ENCODE peak calls at places on chromosome 14, in eight cellular contexts. One of them, this sample, is unnamed. For H3K4me1, the result is how much of the 10 kb centered on the place peaks cover.

GRCh38 chr14:101625336-101626097 is 64.2 kb downstream of the DIO3 start:
- DNase-seq in spleen: no peak
- DNase-seq in colonic mucosa: no peak
- DNase-seq in stomach: no peak
- DNase-seq in tibial artery: no peak
- DNase-seq in lower lobe of right lung: no peak
- DNase-seq in body of pancreas: no peak
- DNase-seq in HepG2: no peak
- DNase-seq in this sample: no peak

GRCh38 chr14:65164068-65164824 is 61.9 kb upstream of the MAX start:
- DNase-seq in spleen: no peak
- DNase-seq in colonic mucosa: peak
- DNase-seq in stomach: no peak
- DNase-seq in tibial artery: no peak
- DNase-seq in lower lobe of right lung: no peak
- DNase-seq in body of pancreas: peak
- DNase-seq in HepG2: peak
- DNase-seq in this sample: peak

GRCh38 chr14:65991124-65991523 is 495.0 kb upstream of the CCDC196 start:
- DNase-seq in spleen: no peak
- DNase-seq in colonic mucosa: no peak
- DNase-seq in stomach: no peak
- DNase-seq in tibial artery: no peak
- DNase-seq in lower lobe of right lung: no peak
- DNase-seq in body of pancreas: no peak
- DNase-seq in HepG2: no peak
- DNase-seq in this sample: no peak

GRCh38 chr14:20791199-20791996 is 10.3 kb downstream of the RNASE6 start:
- DNase-seq in spleen: no peak
- DNase-seq in colonic mucosa: no peak
- DNase-seq in stomach: no peak
- DNase-seq in tibial artery: no peak
- DNase-seq in lower lobe of right lung: no peak
- DNase-seq in body of pancreas: no peak
- DNase-seq in HepG2: no peak
- DNase-seq in this sample: no peak

GRCh38 chr14:102026934-102027333 is 59.9 kb downstream of the HSP90AA1 start:
- DNase-seq in spleen: no peak
- DNase-seq in colonic mucosa: no peak
- DNase-seq in stomach: no peak
- DNase-seq in tibial artery: no peak
- DNase-seq in lower lobe of right lung: no peak
- DNase-seq in body of pancreas: no peak
- DNase-seq in HepG2: no peak
- DNase-seq in this sample: no peak

GRCh38 chr14:39452680-39453079 is 20.4 kb upstream of the FBXO33 start:
- DNase-seq in spleen: no peak
- DNase-seq in colonic mucosa: no peak
- DNase-seq in stomach: no peak
- DNase-seq in tibial artery: no peak
- DNase-seq in lower lobe of right lung: no peak
- DNase-seq in body of pancreas: no peak
- DNase-seq in HepG2: no peak
- DNase-seq in this sample: no peak

GRCh38 chr14:104871145-104871655 is 6.1 kb downstream of the CEP170B start:
- DNase-seq in spleen: no peak
- DNase-seq in colonic mucosa: no peak
- DNase-seq in stomach: no peak
- DNase-seq in tibial artery: no peak
- DNase-seq in lower lobe of right lung: peak
- DNase-seq in body of pancreas: peak
- DNase-seq in HepG2: no peak
- DNase-seq in this sample: no peak

GRCh38 chr14:89013098-89013504 is 188.7 kb downstream of the TTC8 start:
- DNase-seq in spleen: no peak
- DNase-seq in colonic mucosa: peak
- DNase-seq in stomach: peak
- DNase-seq in tibial artery: no peak
- DNase-seq in lower lobe of right lung: no peak
- DNase-seq in body of pancreas: peak
- DNase-seq in HepG2: peak
- DNase-seq in this sample: peak

GRCh38 chr14:101315802-101316296 is 245.4 kb upstream of the DIO3 start:
- DNase-seq in spleen: no peak
- DNase-seq in colonic mucosa: no peak
- DNase-seq in stomach: no peak
- DNase-seq in tibial artery: no peak
- DNase-seq in lower lobe of right lung: no peak
- DNase-seq in body of pancreas: no peak
- DNase-seq in HepG2: no peak
- DNase-seq in this sample: no peak

GRCh38 chr14:104660597-104660996 is 28.8 kb upstream of the INF2 start:
- DNase-seq in spleen: peak
- DNase-seq in colonic mucosa: no peak
- DNase-seq in stomach: no peak
- DNase-seq in tibial artery: no peak
- DNase-seq in lower lobe of right lung: no peak
- DNase-seq in body of pancreas: no peak
- DNase-seq in HepG2: no peak
- DNase-seq in this sample: no peak

GRCh38 chr14:61388173-61388975 is 67.0 kb downstream of the PRKCH start:
- DNase-seq in spleen: no peak
- DNase-seq in colonic mucosa: no peak
- DNase-seq in stomach: no peak
- DNase-seq in tibial artery: no peak
- DNase-seq in lower lobe of right lung: no peak
- DNase-seq in body of pancreas: no peak
- DNase-seq in HepG2: no peak
- DNase-seq in this sample: peak

GRCh38 chr14:58918066-58918465 is 270.4 kb upstream of the DAAM1 start:
- DNase-seq in spleen: no peak
- DNase-seq in colonic mucosa: no peak
- DNase-seq in stomach: no peak
- DNase-seq in tibial artery: no peak
- DNase-seq in lower lobe of right lung: no peak
- DNase-seq in body of pancreas: no peak
- DNase-seq in HepG2: no peak
- DNase-seq in this sample: no peak

GRCh38 chr14:78725086-78725485 is 554.9 kb downstream of the NRXN3 start:
- DNase-seq in spleen: no peak
- DNase-seq in colonic mucosa: no peak
- DNase-seq in stomach: no peak
- DNase-seq in tibial artery: no peak
- DNase-seq in lower lobe of right lung: no peak
- DNase-seq in body of pancreas: no peak
- DNase-seq in HepG2: no peak
- DNase-seq in this sample: no peak

GRCh38 chr14:71933026-71933587 is 878 bp downstream of the RGS6 start:
- DNase-seq in spleen: no peak
- DNase-seq in colonic mucosa: no peak
- DNase-seq in stomach: no peak
- DNase-seq in tibial artery: no peak
- DNase-seq in lower lobe of right lung: no peak
- DNase-seq in body of pancreas: no peak
- DNase-seq in HepG2: no peak
- DNase-seq in this sample: peak

GRCh38 chr14:21025374-21026151 is 702 bp upstream of the NDRG2 start:
- DNase-seq in spleen: peak
- DNase-seq in colonic mucosa: peak
- DNase-seq in stomach: peak
- DNase-seq in tibial artery: peak
- DNase-seq in lower lobe of right lung: peak
- DNase-seq in body of pancreas: peak
- DNase-seq in HepG2: no peak
- DNase-seq in this sample: peak

GRCh38 chr14:56718312-56718711 is 92.0 kb downstream of the OTX2 start:
- DNase-seq in spleen: no peak
- DNase-seq in colonic mucosa: no peak
- DNase-seq in stomach: no peak
- DNase-seq in tibial artery: no peak
- DNase-seq in lower lobe of right lung: no peak
- DNase-seq in body of pancreas: no peak
- DNase-seq in HepG2: peak
- DNase-seq in this sample: no peak
- H3K27ac ChIP-seq in spleen: no peak
- H3K27ac ChIP-seq in colonic mucosa: no peak
- H3K27ac ChIP-seq in stomach: no peak
- H3K27ac ChIP-seq in tibial artery: no peak
- H3K27ac ChIP-seq in lower lobe of right lung: no peak
- H3K27ac ChIP-seq in body of pancreas: no peak
- H3K27ac ChIP-seq in HepG2: no peak
- H3K27ac ChIP-seq in this sample: no peak

DNA sequence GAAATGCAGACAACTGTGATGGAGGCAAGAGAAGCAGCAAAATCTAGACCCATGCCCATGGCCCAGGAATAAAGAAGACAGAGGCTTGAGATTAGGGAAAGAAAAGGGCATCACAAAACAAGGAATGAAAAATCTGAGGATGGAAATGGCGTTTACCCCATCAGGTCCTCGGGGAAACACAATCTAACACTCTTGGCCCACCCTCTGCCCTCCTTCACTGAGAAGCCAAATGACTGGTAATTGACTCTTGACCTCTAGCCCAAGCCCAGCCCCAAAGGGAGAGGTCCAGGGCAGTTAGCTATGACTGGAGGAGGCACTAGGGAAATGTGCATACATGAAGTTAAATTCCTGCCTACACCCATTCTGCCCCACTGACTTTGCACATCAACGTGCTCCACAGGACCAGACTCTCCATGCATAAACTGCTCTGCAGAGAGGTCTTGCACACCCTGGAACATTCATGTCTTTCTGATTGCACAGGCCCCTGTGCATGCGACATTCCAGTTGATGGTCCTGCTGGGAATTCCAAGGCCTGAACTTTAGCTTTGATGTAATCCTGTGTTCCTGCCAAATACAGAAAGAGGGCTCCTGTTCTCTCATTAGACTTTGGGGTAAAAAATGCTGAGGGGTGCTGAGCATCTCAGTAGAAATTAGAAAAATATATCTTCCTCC is 5.7 kb downstream of the ZFHX2 start:
- DNase-seq in spleen: no peak
- DNase-seq in colonic mucosa: no peak
- DNase-seq in stomach: no peak
- DNase-seq in tibial artery: no peak
- DNase-seq in lower lobe of right lung: no peak
- DNase-seq in body of pancreas: no peak
- DNase-seq in HepG2: peak
- DNase-seq in this sample: no peak
- H3K4me1 ChIP-seq in spleen: under half
- H3K4me1 ChIP-seq in colonic mucosa: under half
- H3K4me1 ChIP-seq in stomach: under half
- H3K4me1 ChIP-seq in tibial artery: under half
- H3K4me1 ChIP-seq in lower lobe of right lung: under half
- H3K4me1 ChIP-seq in body of pancreas: under half
- H3K4me1 ChIP-seq in HepG2: half or more
- H3K4me1 ChIP-seq in this sample: under half

DNA sequence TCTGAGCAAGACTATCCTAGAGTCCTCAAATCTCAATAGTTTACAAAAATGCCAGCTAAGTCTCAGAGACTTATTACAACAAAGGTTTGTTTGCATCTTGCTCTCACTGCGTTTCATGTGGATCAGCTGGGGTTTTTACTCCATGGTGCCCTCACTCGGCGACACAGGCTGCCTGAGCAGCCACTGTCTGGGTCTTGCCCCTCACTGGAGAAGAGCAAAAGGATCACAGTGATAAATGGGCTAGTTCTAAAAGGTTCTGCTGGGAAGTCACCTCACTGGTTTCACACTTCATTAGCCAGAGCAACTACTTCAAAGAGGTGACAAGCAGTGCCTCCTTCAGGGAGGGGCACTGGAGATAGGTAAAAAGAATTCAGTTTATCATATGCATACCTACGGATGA is 392.0 kb downstream of the RPL10L start:
- DNase-seq in spleen: no peak
- DNase-seq in colonic mucosa: no peak
- DNase-seq in stomach: no peak
- DNase-seq in tibial artery: no peak
- DNase-seq in lower lobe of right lung: no peak
- DNase-seq in body of pancreas: no peak
- DNase-seq in HepG2: no peak
- DNase-seq in this sample: no peak
- TF ChIP-seq CTCF in spleen: no peak
- TF ChIP-seq CTCF in colonic mucosa: no peak
- TF ChIP-seq CTCF in stomach: no peak
- TF ChIP-seq CTCF in tibial artery: no peak
- TF ChIP-seq CTCF in lower lobe of right lung: no peak
- TF ChIP-seq CTCF in body of pancreas: no peak
- TF ChIP-seq CTCF in HepG2: no peak
- TF ChIP-seq CTCF in this sample: no peak

DNA sequence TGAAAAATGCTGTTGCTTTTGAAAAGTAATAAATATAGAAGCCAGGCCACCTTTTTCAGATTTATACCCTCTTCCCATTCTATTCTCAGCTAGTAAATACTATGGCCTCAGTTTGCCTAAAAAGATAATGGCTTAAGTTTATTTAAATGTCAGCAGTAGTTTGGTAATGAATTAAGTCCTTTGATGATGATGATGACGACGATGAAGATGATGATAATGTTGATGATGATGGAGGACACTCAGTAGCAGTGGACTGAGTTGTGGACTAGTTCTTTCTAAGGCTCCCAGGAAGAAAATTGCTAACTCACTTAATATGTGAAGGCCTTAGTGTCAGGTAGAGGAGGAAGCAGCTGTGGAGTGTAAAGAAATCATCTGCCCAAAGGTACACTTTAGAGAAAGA is 23.5 kb downstream of the SUSD6 start:
- DNase-seq in spleen: no peak
- DNase-seq in colonic mucosa: no peak
- DNase-seq in stomach: no peak
- DNase-seq in tibial artery: no peak
- DNase-seq in lower lobe of right lung: no peak
- DNase-seq in body of pancreas: no peak
- DNase-seq in HepG2: no peak
- DNase-seq in this sample: no peak
- H3K27ac ChIP-seq in spleen: peak
- H3K27ac ChIP-seq in colonic mucosa: no peak
- H3K27ac ChIP-seq in stomach: peak
- H3K27ac ChIP-seq in tibial artery: peak
- H3K27ac ChIP-seq in lower lobe of right lung: no peak
- H3K27ac ChIP-seq in body of pancreas: no peak
- H3K27ac ChIP-seq in HepG2: no peak
- H3K27ac ChIP-seq in this sample: no peak

This sample was measured in A673.